ENCODE peak calls at places on chromosome 1, in eight cellular contexts. X is hepatocyte, D is lower lobe of right lung, A is IMR-90, M is prostate gland, K is left lung, W is fibroblast of lung, T is left ventricle myocardium inferior. R is an unnamed sample.
A peak's percentile ranks its signal among the peaks of the same experiment; 100 is the strongest.

GRCh38 chr1:208528577-208529240 is 284.5 kb upstream of the PLXNA2 start:
- DNase-seq in D (no peak), W (no peak), A (no peak), K (no peak), X (no peak), T (no peak), M (no peak), R (no peak)

GRCh38 chr1:14970115-14970798 is 183.3 kb upstream of the TMEM51 start:
- DNase-seq in A (peak; percentile 87), X (peak; percentile 77), M (no peak), D (no peak), K (no peak), T (peak; percentile 42), W (peak; percentile 79), R (peak; percentile 96)

GRCh38 chr1:235266325-235266724 is 61.7 kb downstream of the ARID4B start:
- DNase-seq in K (no peak), X (no peak), M (no peak), D (no peak), A (no peak), W (no peak), T (no peak), R (no peak)

GRCh38 chr1:8821084-8821483 is 3.6 kb upstream of the RERE start:
- DNase-seq in W (no peak), X (no peak), M (no peak), K (no peak), A (no peak), D (no peak), T (no peak), R (no peak)

GRCh38 chr1:212754715-212755114 is 36.9 kb downstream of the NSL1 start:
- DNase-seq in W (no peak), M (no peak), D (no peak), K (no peak), A (no peak), T (no peak), X (no peak), R (no peak)

GRCh38 chr1:233777571-233777970 is 126.9 kb upstream of the SLC35F3 start:
- DNase-seq in X (no peak), K (no peak), D (no peak), A (no peak), M (no peak), T (no peak), W (no peak), R (no peak)

GRCh38 chr1:10909697-10910489 is 102.6 kb upstream of the TARDBP start:
- DNase-seq in A (no peak), X (peak; percentile 61), T (peak; percentile 35), W (no peak), D (peak; percentile 86), K (peak; percentile 87), M (peak; percentile 36), R (no peak)

GRCh38 chr1:153945131-153945794 is 1.3 kb downstream of the DENND4B start:
- DNase-seq in W (peak; percentile 51), D (peak; percentile 83), X (peak; percentile 39), K (peak; percentile 87), A (peak; percentile 46), T (peak; percentile 69), M (no peak), R (no peak)

GRCh38 chr1:218383681-218384080 is 38.5 kb downstream of the TGFB2 start:
- DNase-seq in W (no peak), X (no peak), A (no peak), D (no peak), K (no peak), M (no peak), T (no peak), R (no peak)

GRCh38 chr1:203456577-203456976 is 19.0 kb upstream of the PRELP start:
- DNase-seq in A (no peak), X (no peak), W (no peak), D (no peak), T (no peak), M (no peak), K (no peak), R (no peak)

GRCh38 chr1:210755991-210756669 is 377.8 kb downstream of the KCNH1 start:
- DNase-seq in T (no peak), X (no peak), D (no peak), W (no peak), A (no peak), M (no peak), K (no peak), R (no peak)

GRCh38 chr1:19477284-19478240 is 7.8 kb downstream of the CAPZB start:
- DNase-seq in X (no peak), W (no peak), D (peak; percentile 63), K (no peak), M (no peak), A (no peak), T (no peak), R (no peak)

DNA sequence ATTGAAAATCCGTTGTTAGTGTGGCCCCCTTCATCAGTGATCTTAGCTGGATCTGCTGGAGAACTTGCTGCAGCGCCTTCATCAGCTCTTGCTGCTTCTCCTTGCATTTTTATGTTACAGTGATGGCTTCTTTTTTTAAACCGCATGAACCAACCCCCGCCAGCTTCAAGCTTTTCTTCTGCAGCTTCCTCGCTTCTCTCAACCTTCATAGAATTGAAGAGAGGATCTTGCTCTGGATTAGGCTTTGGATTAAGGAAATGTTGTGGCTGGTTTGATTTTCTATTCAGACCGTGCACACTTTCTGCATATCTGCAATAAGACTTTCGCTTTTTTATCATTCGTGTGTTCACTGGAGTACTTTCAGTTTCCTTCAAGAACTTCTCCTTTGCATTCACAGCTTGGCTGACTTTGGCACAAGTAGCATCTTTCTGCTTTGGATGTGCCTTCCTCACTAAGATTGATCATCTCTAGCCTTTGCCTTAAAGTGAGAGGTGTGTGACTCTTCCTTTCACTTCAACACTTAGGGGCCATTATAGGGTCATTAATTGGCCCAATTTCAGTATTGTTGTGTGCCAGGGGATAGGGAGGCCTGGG is 13.1 kb downstream of the RNF187 start:
- DNase-seq in T (no peak), W (no peak), A (no peak), K (no peak), M (no peak), X (no peak), D (no peak), R (no peak)
- TF ChIP-seq CTCF in T (no peak), W (no peak), A (no peak), K (no peak), M (no peak), X (no peak), D (no peak), R (no peak)

GRCh38 chr1:93082313-93082712 is 3.2 kb downstream of the MTF2 start:
- DNase-seq in K (no peak), D (no peak), M (no peak), T (no peak), A (no peak), X (no peak), W (no peak), R (no peak)
- H3K27ac ChIP-seq in K (no peak overlapping the region), D (no peak overlapping the region), M (no peak overlapping the region), T (no peak overlapping the region), A (no peak overlapping the region), X (no peak overlapping the region), W (peak overlapping the region; percentile 29), R (no peak overlapping the region)

DNA sequence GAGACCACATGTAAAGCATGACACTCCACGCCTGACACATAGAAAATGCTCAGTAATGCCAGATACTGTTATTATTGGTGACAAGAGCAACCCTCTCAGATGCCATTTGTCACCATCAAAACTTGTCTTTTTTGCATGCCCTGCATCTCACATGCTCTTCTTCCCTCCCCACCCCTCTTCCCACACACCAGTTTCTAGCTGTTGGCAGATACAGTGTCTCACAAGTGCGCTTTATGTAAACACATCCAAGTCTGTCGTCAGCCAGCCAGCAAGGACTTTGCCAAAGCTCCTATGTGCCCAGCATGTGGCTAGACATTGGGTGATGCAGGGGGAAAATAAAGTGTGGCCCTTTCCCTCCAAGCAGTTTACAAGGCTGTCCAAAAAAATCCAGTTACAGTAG is 44.9 kb upstream of the EPHA8 start:
- DNase-seq in T (no peak), D (no peak), A (peak; percentile 34), X (no peak), K (no peak), M (no peak), W (peak; percentile 37), R (no peak)
- H3K36me3 ChIP-seq in T (peaks cover 97% of the 10 kb centered on the region), D (peaks cover 97% of the 10 kb centered on the region), A (peaks cover 54% of the 10 kb centered on the region), X (no peaks in the 10 kb centered on the region), K (peaks cover 100% of the 10 kb centered on the region), M (peaks cover 14% of the 10 kb centered on the region), W (peaks cover 8% of the 10 kb centered on the region), R (peaks cover 59% of the 10 kb centered on the region)

GRCh38 chr1:98763488-98764141 is 102.1 kb downstream of the SNX7 start:
- DNase-seq in X (no peak), M (no peak), D (no peak), T (no peak), W (no peak), A (no peak), K (no peak), R (no peak)

GRCh38 chr1:98766241-98766640 is 104.7 kb downstream of the SNX7 start:
- DNase-seq in M (no peak), T (no peak), D (no peak), X (no peak), K (no peak), A (no peak), W (no peak), R (no peak)

GRCh38 chr1:98761238-98761637 is 99.7 kb downstream of the SNX7 start:
- DNase-seq in T (no peak), X (peak; percentile 8), A (no peak), W (no peak), K (no peak), M (no peak), D (no peak), R (no peak)
- TF ChIP-seq CTCF in T (no peak), X (no peak), A (no peak), W (no peak), K (no peak), M (no peak), D (no peak), R (peak; percentile 34)

GRCh38 chr1:94909486-94909885 is 17.4 kb downstream of the CNN3 start:
- DNase-seq in T (no peak), W (peak; percentile 26), A (no peak), X (no peak), D (no peak), K (no peak), M (no peak), R (no peak)

GRCh38 chr1:94908965-94909364 is 17.9 kb downstream of the CNN3 start:
- DNase-seq in A (no peak), D (no peak), X (no peak), K (no peak), T (no peak), W (no peak), M (no peak), R (no peak)

GRCh38 chr1:94908190-94908589 is 18.7 kb downstream of the CNN3 start:
- DNase-seq in K (no peak), A (no peak), W (no peak), X (no peak), T (no peak), M (no peak), D (no peak), R (no peak)

GRCh38 chr1:94917251-94917650 is 9.7 kb downstream of the CNN3 start:
- DNase-seq in K (no peak), D (no peak), W (no peak), M (no peak), X (no peak), A (peak; percentile 53), T (no peak), R (no peak)

GRCh38 chr1:94912263-94912986 is 14.5 kb downstream of the CNN3 start:
- DNase-seq in D (no peak), M (no peak), X (no peak), K (no peak), W (no peak), A (no peak), T (no peak), R (no peak)
- H3K27ac ChIP-seq in D (no peak overlapping the region), M (peak overlapping the region; percentile 26), X (no peak overlapping the region), K (peak overlapping the region; percentile 28), W (peak overlapping the region; percentile 0), A (peak overlapping the region; percentile 7), T (no peak overlapping the region), R (no peak overlapping the region)

GRCh38 chr1:25832336-25833037 is 12.7 kb downstream of the MTFR1L start:
- DNase-seq in D (no peak), X (peak; percentile 54), K (no peak), A (no peak), M (no peak), T (no peak), W (no peak), R (no peak)
- H3K36me3 ChIP-seq in D (peaks cover 70% of the 10 kb centered on the region), X (no peaks in the 10 kb centered on the region), K (peaks cover 79% of the 10 kb centered on the region), A (peaks cover 50% of the 10 kb centered on the region), M (peaks cover 10% of the 10 kb centered on the region), T (peaks cover 68% of the 10 kb centered on the region), W (peaks cover 19% of the 10 kb centered on the region), R (peaks cover 61% of the 10 kb centered on the region)